ENCODE peak calls at places on chromosomes 7 and 10, in six cellular contexts. One of them, this sample, is unnamed.

GRCh38 chr10:77898323-77899079 is 28.1 kb downstream of the DLG5 start:
- DNase-seq in GM10248: no peak
- DNase-seq in prostate gland: peak
- DNase-seq in GM13976: no peak
- DNase-seq in neural crest cell: no peak
- DNase-seq in astrocyte: no peak
- DNase-seq in this sample: no peak

GRCh38 chr7:116213361-116214155 is 3.2 kb downstream of the TES start:
- DNase-seq in prostate gland: no peak
- DNase-seq in neural crest cell: no peak
- DNase-seq in GM10248: no peak
- DNase-seq in astrocyte: no peak
- DNase-seq in GM13976: no peak
- DNase-seq in this sample: no peak

GRCh38 chr7:11130012-11130411 is 156.3 kb downstream of the PHF14 start:
- DNase-seq in neural crest cell: no peak
- DNase-seq in astrocyte: peak
- DNase-seq in GM10248: no peak
- DNase-seq in GM13976: no peak
- DNase-seq in prostate gland: no peak
- DNase-seq in this sample: no peak

GRCh38 chr10:43233601-43234430 is 33.0 kb downstream of the RASGEF1A start:
- DNase-seq in GM10248: no peak
- DNase-seq in astrocyte: no peak
- DNase-seq in neural crest cell: no peak
- DNase-seq in prostate gland: no peak
- DNase-seq in GM13976: no peak
- DNase-seq in this sample: peak

GRCh38 chr7:82247814-82248433 is 195.7 kb downstream of the CACNA2D1 start:
- DNase-seq in astrocyte: no peak
- DNase-seq in GM10248: peak
- DNase-seq in GM13976: no peak
- DNase-seq in prostate gland: no peak
- DNase-seq in neural crest cell: no peak
- DNase-seq in this sample: no peak

GRCh38 chr7:51031791-51032484 is 249.2 kb upstream of the GRB10 start:
- DNase-seq in GM13976: no peak
- DNase-seq in astrocyte: no peak
- DNase-seq in neural crest cell: no peak
- DNase-seq in GM10248: no peak
- DNase-seq in prostate gland: no peak
- DNase-seq in this sample: no peak

GRCh38 chr7:73423519-73424485 is 9.8 kb upstream of the FZD9 start:
- DNase-seq in prostate gland: no peak
- DNase-seq in neural crest cell: peak
- DNase-seq in GM13976: peak
- DNase-seq in GM10248: peak
- DNase-seq in astrocyte: no peak
- DNase-seq in this sample: no peak

GRCh38 chr10:12279281-12279680 is 70.1 kb upstream of the CAMK1D start:
- DNase-seq in neural crest cell: no peak
- DNase-seq in astrocyte: peak
- DNase-seq in GM10248: no peak
- DNase-seq in prostate gland: no peak
- DNase-seq in GM13976: no peak
- DNase-seq in this sample: no peak

GRCh38 chr10:100562806-100563293 is 27.1 kb downstream of the HIF1AN start:
- DNase-seq in neural crest cell: peak
- DNase-seq in astrocyte: peak
- DNase-seq in prostate gland: no peak
- DNase-seq in GM10248: no peak
- DNase-seq in GM13976: no peak
- DNase-seq in this sample: no peak

GRCh38 chr10:130044067-130045061 is 66.3 kb downstream of the C10orf143 start:
- DNase-seq in GM13976: no peak
- DNase-seq in neural crest cell: no peak
- DNase-seq in prostate gland: no peak
- DNase-seq in GM10248: no peak
- DNase-seq in astrocyte: no peak
- DNase-seq in this sample: peak

GRCh38 chr7:94432799-94433198 is 38.1 kb downstream of the COL1A2 start:
- DNase-seq in prostate gland: no peak
- DNase-seq in astrocyte: no peak
- DNase-seq in GM13976: no peak
- DNase-seq in GM10248: no peak
- DNase-seq in neural crest cell: no peak
- DNase-seq in this sample: no peak

GRCh38 chr10:67666416-67667043 is 29.5 kb downstream of the CTNNA3 start:
- DNase-seq in GM10248: peak
- DNase-seq in prostate gland: no peak
- DNase-seq in astrocyte: peak
- DNase-seq in neural crest cell: no peak
- DNase-seq in GM13976: peak
- DNase-seq in this sample: no peak

GRCh38 chr7:93231264-93231663 is 902 bp upstream of the VPS50 start:
- DNase-seq in astrocyte: no peak
- DNase-seq in GM13976: no peak
- DNase-seq in neural crest cell: no peak
- DNase-seq in prostate gland: no peak
- DNase-seq in GM10248: no peak
- DNase-seq in this sample: no peak

GRCh38 chr10:14386202-14386593 is 55.5 kb upstream of the FRMD4A start:
- DNase-seq in prostate gland: no peak
- DNase-seq in astrocyte: peak
- DNase-seq in GM10248: no peak
- DNase-seq in neural crest cell: no peak
- DNase-seq in GM13976: no peak
- DNase-seq in this sample: no peak

GRCh38 chr7:3725145-3725544 is 424.1 kb downstream of the SDK1 start:
- DNase-seq in prostate gland: no peak
- DNase-seq in neural crest cell: no peak
- DNase-seq in GM10248: no peak
- DNase-seq in GM13976: no peak
- DNase-seq in astrocyte: no peak
- DNase-seq in this sample: no peak

GRCh38 chr7:117250801-117251200 is 72.1 kb downstream of the WNT2 start:
- DNase-seq in GM10248: no peak
- DNase-seq in neural crest cell: no peak
- DNase-seq in prostate gland: no peak
- DNase-seq in astrocyte: peak
- DNase-seq in GM13976: no peak
- DNase-seq in this sample: no peak

GRCh38 chr7:48741545-48741944 is 182.8 kb upstream of the CDC14C start:
- DNase-seq in neural crest cell: no peak
- DNase-seq in astrocyte: no peak
- DNase-seq in GM13976: no peak
- DNase-seq in GM10248: no peak
- DNase-seq in prostate gland: no peak
- DNase-seq in this sample: no peak

GRCh38 chr10:86219271-86219670 is 147.3 kb downstream of the GRID1 start:
- DNase-seq in neural crest cell: no peak
- DNase-seq in GM10248: no peak
- DNase-seq in prostate gland: no peak
- DNase-seq in astrocyte: no peak
- DNase-seq in GM13976: no peak
- DNase-seq in this sample: no peak

GRCh38 chr10:15742831-15743230 is 23.1 kb upstream of the ITGA8 start:
- DNase-seq in GM10248: no peak
- DNase-seq in astrocyte: peak
- DNase-seq in neural crest cell: no peak
- DNase-seq in GM13976: no peak
- DNase-seq in prostate gland: no peak
- DNase-seq in this sample: no peak

GRCh38 chr7:13016633-13017324 is 329.3 kb downstream of the ARL4A start:
- DNase-seq in neural crest cell: no peak
- DNase-seq in prostate gland: no peak
- DNase-seq in astrocyte: peak
- DNase-seq in GM13976: no peak
- DNase-seq in GM10248: no peak
- DNase-seq in this sample: no peak

GRCh38 chr10:30013684-30014246 is 45.6 kb downstream of the JCAD start:
- DNase-seq in GM10248: no peak
- DNase-seq in neural crest cell: no peak
- DNase-seq in prostate gland: peak
- DNase-seq in astrocyte: peak
- DNase-seq in GM13976: no peak
- DNase-seq in this sample: no peak

GRCh38 chr7:55086413-55087201 is 67.8 kb downstream of the EGFR start:
- DNase-seq in GM13976: peak
- DNase-seq in neural crest cell: no peak
- DNase-seq in prostate gland: no peak
- DNase-seq in astrocyte: peak
- DNase-seq in GM10248: peak
- DNase-seq in this sample: no peak
- TF ChIP-seq CTCF in GM13976: no peak
- TF ChIP-seq CTCF in neural crest cell: no peak
- TF ChIP-seq CTCF in prostate gland: no peak
- TF ChIP-seq CTCF in astrocyte: no peak
- TF ChIP-seq CTCF in GM10248: no peak
- TF ChIP-seq CTCF in this sample: no peak

GRCh38 chr7:148151778-148152177 is 438.8 kb upstream of the C7orf33 start:
- DNase-seq in GM10248: no peak
- DNase-seq in neural crest cell: no peak
- DNase-seq in GM13976: no peak
- DNase-seq in prostate gland: no peak
- DNase-seq in astrocyte: no peak
- DNase-seq in this sample: no peak
- TF ChIP-seq CTCF in GM10248: no peak
- TF ChIP-seq CTCF in neural crest cell: no peak
- TF ChIP-seq CTCF in GM13976: no peak
- TF ChIP-seq CTCF in prostate gland: no peak
- TF ChIP-seq CTCF in astrocyte: no peak
- TF ChIP-seq CTCF in this sample: no peak

DNA sequence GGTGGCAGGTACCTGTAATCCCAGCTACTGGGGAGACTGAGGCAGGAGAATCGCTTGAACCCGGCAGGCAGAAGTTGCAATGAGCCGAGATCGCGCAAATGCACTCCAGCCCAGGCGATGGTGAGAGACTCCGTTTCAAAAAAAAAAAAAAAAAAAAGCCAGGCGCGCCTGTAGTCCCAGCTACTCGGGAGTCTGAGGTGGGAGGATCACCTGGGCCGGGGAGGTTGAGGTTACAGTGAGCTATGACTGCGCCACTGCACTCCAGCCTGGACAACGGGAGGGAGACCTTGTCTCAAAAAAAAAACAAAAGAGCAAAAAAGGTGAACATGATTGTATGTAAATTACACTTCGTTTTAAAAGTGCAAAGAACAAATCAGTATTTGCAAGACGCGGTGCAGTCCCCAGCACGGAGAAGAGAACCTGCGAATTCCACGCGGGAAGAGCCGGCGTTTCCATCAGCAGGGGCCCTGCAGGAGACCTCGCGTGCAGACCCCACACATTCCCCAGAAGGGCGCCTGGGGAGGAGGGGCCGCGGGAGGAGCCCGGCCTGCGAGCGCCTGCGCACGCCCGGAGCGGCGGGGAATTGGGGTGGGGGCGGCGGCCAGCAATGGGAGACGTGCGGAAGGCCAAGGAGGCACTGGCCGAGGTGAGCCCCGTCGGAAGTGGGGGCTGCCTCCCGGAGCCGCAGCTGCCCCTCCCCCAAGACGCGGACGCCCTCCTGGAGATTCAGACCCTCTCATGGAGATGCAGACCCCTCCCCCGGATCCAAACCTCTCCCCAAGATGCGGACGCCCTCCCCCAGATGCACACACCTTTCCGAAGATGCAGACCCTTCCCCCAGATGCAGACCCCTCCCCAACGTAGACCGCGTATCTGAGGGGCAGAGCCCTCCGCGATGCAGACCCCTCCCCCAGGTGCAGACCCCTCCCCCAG is 16.7 kb upstream of the SUN1 start:
- DNase-seq in neural crest cell: peak
- DNase-seq in prostate gland: peak
- DNase-seq in GM10248: peak
- DNase-seq in GM13976: peak
- DNase-seq in astrocyte: no peak
- DNase-seq in this sample: peak
- TF ChIP-seq CTCF in neural crest cell: no peak
- TF ChIP-seq CTCF in prostate gland: no peak
- TF ChIP-seq CTCF in GM10248: no peak
- TF ChIP-seq CTCF in GM13976: no peak
- TF ChIP-seq CTCF in astrocyte: no peak
- TF ChIP-seq CTCF in this sample: no peak

DNA sequence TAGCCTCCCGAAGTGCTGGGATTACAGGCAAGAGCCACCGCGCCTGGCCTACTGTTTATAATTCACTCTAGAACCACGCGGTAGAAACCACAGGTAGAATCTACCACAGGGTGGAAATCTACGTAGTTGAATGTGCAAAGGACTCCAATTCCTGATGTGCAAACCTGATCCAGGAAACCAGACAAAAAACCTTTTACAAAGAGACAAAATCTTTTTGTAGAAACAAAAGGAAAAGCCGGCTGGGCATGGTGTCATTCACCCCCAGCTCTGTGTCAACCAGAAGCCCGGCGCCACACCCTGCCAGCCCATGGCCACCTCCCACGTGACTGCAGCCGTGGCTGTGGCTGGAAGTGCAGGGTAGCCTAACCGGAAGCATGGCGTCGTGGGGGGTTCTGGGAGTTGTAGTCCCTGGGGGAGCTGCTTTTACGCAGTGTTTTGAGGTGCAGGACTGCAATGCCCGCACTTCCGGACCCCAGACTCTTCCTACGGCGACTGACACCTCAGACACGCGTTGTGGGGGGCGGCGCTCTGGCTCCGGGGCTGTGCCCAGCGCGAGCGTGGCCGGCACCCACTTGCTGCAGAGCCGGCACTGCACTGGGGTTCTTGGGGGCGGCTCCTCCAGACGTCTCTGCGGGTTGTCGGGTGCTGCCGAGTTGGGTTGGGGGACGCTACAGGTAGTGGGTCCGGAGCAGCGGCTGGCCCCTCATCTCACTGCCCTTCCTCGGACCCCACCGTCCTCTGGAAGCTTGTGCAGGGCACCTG is 41.5 kb upstream of the RNF216 start:
- DNase-seq in prostate gland: peak
- DNase-seq in astrocyte: peak
- DNase-seq in GM13976: peak
- DNase-seq in GM10248: peak
- DNase-seq in neural crest cell: peak
- DNase-seq in this sample: peak
- TF ChIP-seq CTCF in prostate gland: peak
- TF ChIP-seq CTCF in astrocyte: no peak
- TF ChIP-seq CTCF in GM13976: no peak
- TF ChIP-seq CTCF in GM10248: no peak
- TF ChIP-seq CTCF in neural crest cell: no peak
- TF ChIP-seq CTCF in this sample: no peak